ENCODE peak calls at places on chromosomes 3 and 15, in six cellular contexts. E, D, Z, U, S and K are unnamed samples.

GRCh38 chr15:42363942-42364341 is 4.6 kb downstream of the CAPN3 start:
- DNase-seq in E (no peak), D (no peak), Z (no peak), U (no peak), S (no peak), K (no peak)

GRCh38 chr3:30486386-30486785 is 120.0 kb upstream of the TGFBR2 start:
- DNase-seq in E (no peak), D (no peak), Z (no peak), U (no peak), S (no peak), K (no peak)

GRCh38 chr15:60362318-60363023 is 35.3 kb downstream of the ANXA2 start:
- DNase-seq in E (peak; percentile 86), D (no peak), Z (peak; percentile 91), U (peak; percentile 69), S (no peak), K (no peak)

GRCh38 chr15:90592144-90592887 is 62.6 kb downstream of the CRTC3 start:
- DNase-seq in E (peak; percentile 77), D (no peak), Z (peak; percentile 77), U (peak; percentile 67), S (no peak), K (no peak)

GRCh38 chr3:24680214-24680967 is 185.7 kb upstream of the THRB start:
- DNase-seq in E (peak; percentile 58), D (no peak), Z (peak; percentile 50), U (peak; percentile 63), S (peak; percentile 76), K (peak; percentile 66)

GRCh38 chr15:84598250-84598649 is 2.6 kb upstream of the ZSCAN2 start:
- DNase-seq in E (no peak), D (no peak), Z (peak; percentile 6), U (no peak), S (no peak), K (no peak)

GRCh38 chr3:43087249-43087776 is 18.6 kb downstream of the POMGNT2 start:
- DNase-seq in E (no peak), D (no peak), Z (peak; percentile 15), U (no peak), S (no peak), K (no peak)

GRCh38 chr15:92930061-92930460 is 29.9 kb downstream of the CHD2 start:
- DNase-seq in E (no peak), D (no peak), Z (peak; percentile 54), U (peak; percentile 60), S (no peak), K (no peak)

GRCh38 chr3:116306720-116307119 is 138.6 kb downstream of the LSAMP start:
- DNase-seq in E (no peak), D (no peak), Z (peak; percentile 3), U (no peak), S (no peak), K (no peak)

GRCh38 chr3:134373942-134374790 is at the start of gene AMOTL2:
- DNase-seq in E (peak; percentile 93), D (peak; percentile 87), Z (peak; percentile 99), U (peak; percentile 98), S (peak; percentile 93), K (peak; percentile 89)

GRCh38 chr15:71096676-71097075 is 18.6 kb upstream of the THSD4 start:
- DNase-seq in E (no peak), D (no peak), Z (peak; percentile 51), U (no peak), S (no peak), K (no peak)
- TF ChIP-seq CTCF in E (no peak), D (no peak), Z (no peak), U (no peak), S (no peak), K (no peak)

DNA sequence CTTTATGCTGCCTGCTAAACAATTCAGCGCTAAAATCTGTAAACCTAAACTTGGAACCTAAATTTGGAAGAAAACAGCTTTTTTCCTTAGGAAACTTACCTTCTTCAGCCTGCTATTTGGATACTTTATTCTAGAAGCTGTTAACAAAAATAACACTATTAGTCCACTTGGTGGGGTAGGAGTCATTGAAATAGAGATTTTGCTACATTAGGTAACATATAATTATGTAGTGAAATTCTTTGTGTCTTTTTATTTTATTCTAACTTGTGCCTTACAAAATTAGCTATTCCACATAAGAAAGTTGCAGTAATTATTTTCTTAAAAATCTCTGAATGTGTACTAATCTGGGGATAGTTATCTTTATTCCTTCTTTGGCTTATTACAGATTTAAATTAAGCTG is 360.4 kb upstream of the ROBO2 start:
- DNase-seq in E (no peak), D (no peak), Z (no peak), U (no peak), S (no peak), K (no peak)
- TF ChIP-seq CTCF in E (no peak), D (no peak), Z (no peak), U (no peak), S (no peak), K (peak; percentile 59)

DNA sequence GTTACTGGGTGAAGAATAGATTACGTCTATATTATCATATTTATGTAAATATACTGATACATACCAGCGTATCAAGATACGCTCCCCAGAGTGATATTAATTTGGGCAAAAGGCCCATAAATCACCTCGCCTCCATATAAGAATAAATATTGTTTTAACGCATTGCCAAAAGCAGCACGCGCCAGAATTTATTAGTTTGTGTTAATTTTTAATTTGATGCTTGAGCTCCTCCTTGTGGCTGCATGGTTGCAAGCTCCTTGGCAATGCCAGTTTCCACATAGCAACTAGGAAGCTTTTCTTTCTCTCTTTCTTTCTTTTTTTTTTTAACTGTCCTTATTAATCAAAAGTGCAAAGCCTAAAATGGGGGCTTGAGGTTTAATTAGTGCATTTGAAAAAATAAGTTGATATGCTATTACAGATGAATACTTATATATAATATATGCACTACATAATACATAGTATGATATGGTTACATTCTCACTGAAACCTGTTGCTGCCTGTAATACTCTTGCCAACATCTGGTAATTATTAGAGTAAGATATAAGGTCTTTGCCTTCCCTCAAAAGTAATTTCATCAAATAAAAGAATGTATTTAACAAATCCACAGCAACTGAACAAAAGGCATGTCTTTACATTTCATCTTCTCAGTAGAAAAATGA is 242.7 kb upstream of the UBE2E2 start:
- DNase-seq in E (peak; percentile 49), D (no peak), Z (peak; percentile 75), U (peak; percentile 45), S (no peak), K (no peak)
- TF ChIP-seq CTCF in E (peak; percentile 88), D (peak; percentile 64), Z (peak; percentile 80), U (peak; percentile 79), S (peak; percentile 78), K (peak; percentile 84)

DNA sequence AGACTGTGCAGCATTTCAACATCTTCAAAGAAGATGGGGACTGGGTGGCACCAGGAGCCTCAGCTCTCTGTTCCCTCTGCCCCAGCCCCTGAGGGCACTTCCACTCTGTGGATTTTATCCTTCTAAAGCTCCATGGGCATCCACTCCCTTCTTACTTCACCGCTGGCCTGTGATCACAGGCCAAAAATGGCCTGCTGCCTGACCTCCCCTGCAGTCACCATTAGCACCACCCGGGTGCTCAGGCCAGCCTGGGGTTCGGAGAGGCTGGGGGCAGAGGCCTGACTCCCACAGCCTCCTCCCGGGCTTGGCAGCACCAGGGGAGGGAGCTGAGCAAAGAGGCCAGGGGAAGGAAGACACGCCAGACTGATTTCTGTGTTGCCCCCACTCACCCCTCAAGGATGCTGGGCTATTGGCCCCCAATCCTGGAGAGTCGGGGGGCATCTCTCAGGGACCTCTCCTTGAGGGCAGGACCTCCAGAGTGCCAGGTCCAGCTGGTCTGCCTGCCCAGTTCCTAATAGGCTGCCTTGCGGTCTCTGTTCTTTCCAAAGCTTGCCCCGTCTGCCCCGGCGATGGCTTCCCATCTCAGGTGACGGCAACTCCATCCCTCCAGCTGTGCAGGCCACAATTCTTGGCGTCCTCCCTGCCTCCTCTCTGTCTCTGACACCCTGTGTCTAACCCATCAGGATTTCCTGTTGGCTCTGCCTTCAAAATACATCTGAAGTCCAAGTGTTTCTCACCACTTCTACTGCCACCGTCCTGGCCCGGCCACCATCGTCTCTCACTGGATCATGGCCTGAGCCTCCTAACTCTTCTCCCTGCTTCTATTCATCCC is 67.1 kb downstream of the EXOG start:
- DNase-seq in E (no peak), D (no peak), Z (no peak), U (no peak), S (peak; percentile 38), K (no peak)
- TF ChIP-seq CTCF in E (no peak), D (no peak), Z (no peak), U (no peak), S (no peak), K (no peak)

GRCh38 chr3:174342941-174343431 is 516.1 kb upstream of the NAALADL2 start:
- DNase-seq in E (no peak), D (no peak), Z (peak; percentile 68), U (peak; percentile 31), S (no peak), K (no peak)
- TF ChIP-seq CTCF in E (no peak), D (no peak), Z (no peak), U (no peak), S (no peak), K (no peak)

GRCh38 chr3:49427581-49427980 is 1.5 kb downstream of the NICN1 start:
- DNase-seq in E (no peak), D (no peak), Z (no peak), U (no peak), S (no peak), K (no peak)
- TF ChIP-seq CTCF in E (no peak), D (no peak), Z (no peak), U (no peak), S (no peak), K (no peak)